ENCODE peak calls at places on chromosomes 13 and 19, in six cellular contexts. N is fibroblast of villous mesenchyme; V is posterior cingulate gyrus; R is lower leg skin; I is ureter; Z is activated T-cell treated with anti-CD3 and anti-CD28 coated beads, Interleukin-2, amount 50 U/mL, for 72 hours. Y is an unnamed sample.

GRCh38 chr19:33868821-33869412 is 72.2 kb downstream of the KCTD15 start:
- DNase-seq in N (peak; percentile 17), V (peak; percentile 90), R (peak; percentile 26), Z (no peak), I (peak; percentile 70), Y (peak; percentile 4)

GRCh38 chr19:7799640-7800355 is 30.2 kb upstream of the EVI5L start:
- DNase-seq in I (peak; percentile 82), V (peak; percentile 88), R (peak; percentile 64), N (peak; percentile 83), Z (peak; percentile 51), Y (peak; percentile 64)

GRCh38 chr13:91576590-91576989 is 178.2 kb downstream of the GPC5 start:
- DNase-seq in V (no peak), Z (no peak), N (no peak), R (no peak), I (no peak), Y (no peak)

GRCh38 chr19:31249217-31249616 is 100.0 kb downstream of the TSHZ3 start:
- DNase-seq in I (no peak), Z (no peak), R (no peak), N (no peak), V (no peak), Y (no peak)

GRCh38 chr13:25948910-25949309 is 102.9 kb downstream of the SHISA2 start:
- DNase-seq in R (no peak), N (no peak), Z (no peak), I (no peak), V (no peak), Y (no peak)

GRCh38 chr19:33289261-33289660 is 13.1 kb downstream of the CEBPA start:
- DNase-seq in N (no peak), R (no peak), I (no peak), V (no peak), Z (no peak), Y (no peak)

GRCh38 chr19:39196320-39196719 is 444 bp upstream of the NCCRP1 start:
- DNase-seq in I (no peak), Z (no peak), V (no peak), R (no peak), N (no peak), Y (no peak)

GRCh38 chr13:46341112-46341711 is 45.8 kb downstream of the RUBCNL start:
- DNase-seq in Z (peak; percentile 67), R (no peak), I (no peak), N (no peak), V (no peak), Y (peak; percentile 73)

GRCh38 chr19:38073806-38074685 is 150.0 kb downstream of the DPF1 start:
- DNase-seq in R (no peak), Z (no peak), N (peak; percentile 62), I (no peak), V (peak; percentile 76), Y (no peak)

GRCh38 chr19:55014714-55015113 is 23.4 kb downstream of the GP6 start:
- DNase-seq in N (no peak), V (no peak), R (no peak), Z (peak; percentile 9), I (no peak), Y (no peak)